ENCODE peak calls at places on chromosomes 11 and 22, in six cellular contexts. One of them, this sample, is unnamed.

GRCh38 chr11:553949-554398 is 6.6 kb downstream of the LMNTD2 start:
- ATAC-seq in A549: no peak
- ATAC-seq in GM12878: no peak
- ATAC-seq in K562: no peak
- ATAC-seq in HepG2: peak
- ATAC-seq in upper lobe of left lung: no peak
- ATAC-seq in this sample: no peak

GRCh38 chr11:90309693-90310092 is 86.8 kb upstream of the CHORDC1 start:
- ATAC-seq in GM12878: no peak
- ATAC-seq in K562: no peak
- ATAC-seq in A549: no peak
- ATAC-seq in HepG2: no peak
- ATAC-seq in upper lobe of left lung: no peak
- ATAC-seq in this sample: no peak

GRCh38 chr11:1371836-1372465 is 17.8 kb upstream of the BRSK2 start:
- ATAC-seq in K562: no peak
- ATAC-seq in upper lobe of left lung: no peak
- ATAC-seq in GM12878: no peak
- ATAC-seq in A549: no peak
- ATAC-seq in HepG2: peak
- ATAC-seq in this sample: no peak

GRCh38 chr11:12229450-12230229 is 119.2 kb downstream of the MICAL2 start:
- ATAC-seq in upper lobe of left lung: peak
- ATAC-seq in HepG2: no peak
- ATAC-seq in K562: no peak
- ATAC-seq in GM12878: no peak
- ATAC-seq in A549: peak
- ATAC-seq in this sample: no peak

GRCh38 chr11:12705874-12706273 is 31.7 kb downstream of the TEAD1 start:
- ATAC-seq in K562: no peak
- ATAC-seq in HepG2: no peak
- ATAC-seq in A549: no peak
- ATAC-seq in upper lobe of left lung: no peak
- ATAC-seq in GM12878: no peak
- ATAC-seq in this sample: peak

GRCh38 chr22:33104192-33104591 is 46.0 kb upstream of the SYN3 start:
- ATAC-seq in GM12878: no peak
- ATAC-seq in K562: no peak
- ATAC-seq in HepG2: no peak
- ATAC-seq in upper lobe of left lung: no peak
- ATAC-seq in A549: no peak
- ATAC-seq in this sample: no peak

GRCh38 chr11:118870396-118871343 is 13.0 kb upstream of the CXCR5 start:
- ATAC-seq in HepG2: peak
- ATAC-seq in GM12878: peak
- ATAC-seq in A549: peak
- ATAC-seq in upper lobe of left lung: peak
- ATAC-seq in K562: peak
- ATAC-seq in this sample: peak

GRCh38 chr22:44347549-44347948 is 34.8 kb upstream of the SHISAL1 start:
- ATAC-seq in K562: no peak
- ATAC-seq in upper lobe of left lung: no peak
- ATAC-seq in HepG2: no peak
- ATAC-seq in GM12878: no peak
- ATAC-seq in A549: no peak
- ATAC-seq in this sample: no peak

DNA sequence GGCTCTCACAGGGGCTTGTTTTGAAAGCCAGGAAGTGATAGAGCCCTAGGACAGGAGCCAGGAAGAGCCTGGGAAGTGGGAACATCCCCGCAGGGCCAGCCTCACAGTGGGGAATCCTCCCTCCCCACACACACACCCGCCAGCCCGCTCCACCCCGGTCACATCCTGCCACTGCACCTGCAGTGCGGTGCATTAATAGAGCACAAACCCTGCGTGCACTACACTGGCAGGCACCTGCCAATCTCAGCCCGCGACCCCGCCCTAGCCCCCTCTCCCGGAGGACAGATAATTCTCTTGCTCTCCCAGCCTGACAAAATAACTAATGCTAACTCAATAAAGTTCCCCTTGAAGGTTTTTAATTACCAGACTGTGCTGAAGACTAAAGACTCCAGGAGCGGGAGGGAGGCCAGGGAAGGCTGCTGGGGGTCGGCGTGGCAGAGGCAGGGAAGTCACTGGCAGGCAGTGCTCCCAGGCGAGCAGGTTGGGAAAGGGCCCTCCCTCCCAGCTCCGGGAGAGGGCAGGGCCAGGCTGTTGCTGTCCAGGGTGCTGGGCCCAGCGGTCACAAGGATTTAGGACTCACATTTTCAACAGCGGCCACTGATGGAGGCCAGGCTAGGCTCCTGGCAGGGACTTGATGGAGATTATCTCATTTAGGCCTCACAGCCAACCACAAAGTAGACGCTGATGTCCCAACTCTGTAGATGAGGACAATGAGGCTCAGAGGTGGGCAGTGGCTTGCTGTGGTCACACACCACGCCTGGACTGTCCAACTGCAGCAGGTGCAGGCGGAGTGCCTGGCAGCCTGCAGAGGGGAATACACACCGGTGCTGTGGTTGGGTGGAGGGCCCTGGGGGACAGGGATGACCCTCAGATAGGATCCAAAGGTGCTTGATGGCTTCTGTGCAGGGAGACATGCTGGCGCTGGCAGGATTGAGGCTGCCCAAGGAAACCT is 23.9 kb upstream of the TCF20 start:
- ATAC-seq in HepG2: peak
- ATAC-seq in A549: no peak
- ATAC-seq in K562: peak
- ATAC-seq in GM12878: no peak
- ATAC-seq in upper lobe of left lung: no peak
- ATAC-seq in this sample: no peak
- TF ChIP-seq EP300 in HepG2: no peak
- TF ChIP-seq EP300 in A549: no peak
- TF ChIP-seq EP300 in K562: no peak
- TF ChIP-seq EP300 in GM12878: no peak
- TF ChIP-seq EP300 in upper lobe of left lung: no peak
- TF ChIP-seq EP300 in this sample: no peak

GRCh38 chr11:46237248-46238077 is 40.0 kb upstream of the CREB3L1 start:
- ATAC-seq in HepG2: peak
- ATAC-seq in GM12878: peak
- ATAC-seq in K562: peak
- ATAC-seq in A549: peak
- ATAC-seq in upper lobe of left lung: peak
- ATAC-seq in this sample: peak
- TF ChIP-seq POLR2A in HepG2: no peak
- TF ChIP-seq POLR2A in GM12878: no peak
- TF ChIP-seq POLR2A in K562: peak
- TF ChIP-seq POLR2A in A549: peak
- TF ChIP-seq POLR2A in upper lobe of left lung: peak
- TF ChIP-seq POLR2A in this sample: no peak

GRCh38 chr11:16820324-16821092 is 82.1 kb downstream of the C11orf58 start:
- ATAC-seq in A549: peak
- ATAC-seq in upper lobe of left lung: peak
- ATAC-seq in K562: peak
- ATAC-seq in HepG2: peak
- ATAC-seq in GM12878: peak
- ATAC-seq in this sample: peak
- TF ChIP-seq EP300 in A549: no peak
- TF ChIP-seq EP300 in upper lobe of left lung: no peak
- TF ChIP-seq EP300 in K562: no peak
- TF ChIP-seq EP300 in HepG2: no peak
- TF ChIP-seq EP300 in GM12878: no peak
- TF ChIP-seq EP300 in this sample: no peak

GRCh38 chr11:69101100-69101791 is 52.5 kb downstream of the TPCN2 start:
- ATAC-seq in K562: peak
- ATAC-seq in upper lobe of left lung: peak
- ATAC-seq in GM12878: peak
- ATAC-seq in HepG2: peak
- ATAC-seq in A549: peak
- ATAC-seq in this sample: peak
- TF ChIP-seq POLR2A in K562: no peak
- TF ChIP-seq POLR2A in upper lobe of left lung: no peak
- TF ChIP-seq POLR2A in GM12878: no peak
- TF ChIP-seq POLR2A in HepG2: no peak
- TF ChIP-seq POLR2A in A549: no peak
- TF ChIP-seq POLR2A in this sample: no peak

This sample was measured in gastroesophageal sphincter.